ENCODE peak calls at places on chromosomes 12 and 14, in nine cellular contexts. O, G, N, F, T, C, H, L and Y are unnamed samples.

GRCh38 chr14:86646688-86647687 is 1117.0 kb downstream of the FLRT2 start:
- DNase-seq in F (no peak), G (no peak), O (no peak), L (no peak), N (no peak), C (no peak), T (no peak), H (no peak), Y (no peak)

GRCh38 chr14:91058017-91058675 is 2.3 kb downstream of the RPS6KA5 start:
- DNase-seq in G (no peak), T (no peak), O (no peak), C (no peak), N (no peak), H (no peak), L (no peak), F (peak; percentile 59), Y (no peak)

GRCh38 chr12:52291267-52291935 is at the start of gene KRT81:
- DNase-seq in F (no peak), H (no peak), T (no peak), L (no peak), O (no peak), N (no peak), G (no peak), C (no peak), Y (no peak)

GRCh38 chr14:69842671-69843407 is 36.4 kb upstream of the SMOC1 start:
- DNase-seq in T (no peak), G (no peak), L (no peak), N (no peak), H (no peak), C (peak; percentile 98), F (no peak), O (no peak), Y (no peak)

GRCh38 chr12:68479832-68480291 is 130.8 kb upstream of the RAP1B start:
- DNase-seq in O (no peak), T (no peak), L (no peak), N (no peak), C (no peak), H (no peak), F (no peak), G (no peak), Y (no peak)

GRCh38 chr12:95553202-95553943 is 2.1 kb upstream of the USP44 start:
- DNase-seq in O (no peak), T (no peak), L (no peak), F (no peak), G (no peak), N (no peak), H (no peak), C (no peak), Y (no peak)

GRCh38 chr14:62691613-62692489 is 353.4 kb downstream of the KCNH5 start:
- DNase-seq in N (no peak), T (no peak), L (no peak), O (no peak), F (peak; percentile 97), H (peak; percentile 88), C (peak; percentile 39), G (no peak), Y (peak; percentile 45)

GRCh38 chr12:110039085-110039807 is 9.1 kb downstream of the C12orf76 start:
- DNase-seq in L (peak; percentile 26), O (no peak), T (no peak), N (no peak), H (peak; percentile 95), F (peak; percentile 76), G (no peak), C (no peak), Y (peak; percentile 77)

GRCh38 chr12:45670339-45671065 is 59.0 kb upstream of the ARID2 start:
- DNase-seq in N (no peak), T (no peak), F (no peak), H (no peak), G (no peak), O (no peak), L (no peak), C (no peak), Y (no peak)

GRCh38 chr12:64427988-64428387 is 23.8 kb downstream of the XPOT start:
- DNase-seq in O (no peak), G (no peak), C (no peak), N (no peak), L (no peak), F (no peak), H (no peak), T (no peak), Y (no peak)

GRCh38 chr14:89621009-89621421 is 204.0 kb upstream of the FOXN3 start:
- DNase-seq in H (no peak), L (peak; percentile 40), O (no peak), C (no peak), T (no peak), G (no peak), F (no peak), N (no peak), Y (no peak)

GRCh38 chr12:123054371-123054770 is 73.9 kb downstream of the ARL6IP4 start:
- DNase-seq in G (no peak), O (no peak), T (no peak), F (no peak), H (no peak), L (no peak), N (no peak), C (no peak), Y (no peak)

GRCh38 chr12:114701104-114701414 is 17.1 kb upstream of the TBX3 start:
- DNase-seq in H (no peak), T (no peak), C (no peak), F (no peak), L (no peak), N (no peak), O (no peak), G (no peak), Y (no peak)

GRCh38 chr12:90945070-90945649 is 9.8 kb downstream of the CCER1 start:
- DNase-seq in G (no peak), O (no peak), T (peak; percentile 15), L (no peak), F (peak; percentile 23), H (no peak), N (no peak), C (peak; percentile 7), Y (no peak)

GRCh38 chr12:56600753-56601152 is 29.4 kb downstream of the BAZ2A start:
- DNase-seq in N (no peak), F (no peak), C (no peak), H (no peak), L (no peak), O (no peak), G (no peak), T (no peak), Y (no peak)

GRCh38 chr12:20212036-20212435 is 156.3 kb upstream of the PDE3A start:
- DNase-seq in H (no peak), T (no peak), N (no peak), L (no peak), C (no peak), O (no peak), F (no peak), G (no peak), Y (no peak)

GRCh38 chr12:51760231-51760630 is 88.3 kb downstream of the FIGNL2 start:
- DNase-seq in N (no peak), O (no peak), C (no peak), F (no peak), L (no peak), T (no peak), G (no peak), H (no peak), Y (no peak)

GRCh38 chr14:94574336-94574735 is 6.9 kb upstream of the SERPINA5 start:
- DNase-seq in T (no peak), L (no peak), H (no peak), O (no peak), G (no peak), N (no peak), F (no peak), C (no peak), Y (no peak)

GRCh38 chr12:122336015-122336946 is 70.0 kb upstream of the VPS33A start:
- DNase-seq in O (no peak), T (peak; percentile 45), G (no peak), F (peak; percentile 50), N (no peak), C (no peak), L (peak; percentile 36), H (no peak), Y (no peak)

GRCh38 chr14:52987042-52987441 is 36.2 kb upstream of the FERMT2 start:
- DNase-seq in O (no peak), T (no peak), C (no peak), F (no peak), L (no peak), H (no peak), N (no peak), G (no peak), Y (no peak)

GRCh38 chr14:73783107-73783727 is 68.4 kb upstream of the PTGR2 start:
- DNase-seq in G (no peak), T (no peak), C (no peak), H (no peak), F (no peak), N (no peak), O (no peak), L (no peak), Y (no peak)

GRCh38 chr14:31476131-31476917 is 11.5 kb downstream of the GPR33 start:
- DNase-seq in H (no peak), O (no peak), G (no peak), T (no peak), L (no peak), F (no peak), N (no peak), C (no peak), Y (no peak)

GRCh38 chr12:63066782-63067181 is 84.2 kb downstream of the AVPR1A start:
- DNase-seq in G (no peak), F (no peak), N (no peak), O (no peak), T (no peak), H (no peak), C (no peak), L (no peak), Y (no peak)

GRCh38 chr12:92278378-92278828 is 132.8 kb upstream of the BTG1 start:
- DNase-seq in T (no peak), H (no peak), C (no peak), G (no peak), F (no peak), O (no peak), N (no peak), L (no peak), Y (no peak)

GRCh38 chr12:19151298-19151697 is 21.8 kb downstream of the PLEKHA5 start:
- DNase-seq in G (no peak), C (no peak), L (no peak), T (no peak), N (no peak), O (no peak), F (no peak), H (no peak), Y (no peak)

GRCh38 chr14:35883677-35884293 is 57.6 kb downstream of the BRMS1L start:
- DNase-seq in T (no peak), H (no peak), L (no peak), F (peak; percentile 17), G (no peak), O (no peak), N (no peak), C (peak; percentile 44), Y (no peak)

GRCh38 chr14:106489112-106489881 is 962.9 kb downstream of the TMEM121 start:
- DNase-seq in C (no peak), G (no peak), L (no peak), T (no peak), F (no peak), O (no peak), H (no peak), N (no peak), Y (no peak)

GRCh38 chr14:67554341-67554740 is 21.3 kb downstream of the PLEKHH1 start:
- DNase-seq in L (no peak), T (no peak), O (no peak), N (no peak), C (no peak), F (no peak), H (no peak), G (no peak), Y (no peak)

GRCh38 chr14:68628605-68629310 is 164.1 kb downstream of the ZFP36L1 start:
- DNase-seq in L (peak; percentile 21), C (no peak), N (no peak), T (peak; percentile 34), H (no peak), F (no peak), O (no peak), G (no peak), Y (no peak)

GRCh38 chr14:43005807-43006206 is 1399.1 kb downstream of the LRFN5 start:
- DNase-seq in F (no peak), C (no peak), O (no peak), H (no peak), L (no peak), T (no peak), N (no peak), G (no peak), Y (no peak)

GRCh38 chr12:11879306-11879705 is 191.4 kb upstream of the BCL2L14 start:
- DNase-seq in G (no peak), C (no peak), O (no peak), T (no peak), N (no peak), F (peak; percentile 39), H (peak; percentile 18), L (no peak), Y (no peak)